ENCODE peak calls at places on chromosomes 6 and 20, in ten cellular contexts. X is naive thymus-derived CD8-positive, alpha-beta T cell; K is omental fat pad; S is NT2/D1; G is MV-4-11; B is cerebellar cortex; J is lower leg skin; D is GM23338; H is Karpas-422; Z is B cell. P is an unnamed sample.
A peak's percentile ranks its signal among the peaks of the same experiment; 100 is the strongest.

GRCh38 chr6:74870403-74870802 is 335.4 kb downstream of the COL12A1 start:
- DNase-seq in H (no peak), J (no peak), K (no peak), G (no peak), X (no peak), B (no peak), S (no peak), Z (no peak), D (peak; percentile 57), P (no peak)

GRCh38 chr20:43789593-43789992 is 62.8 kb upstream of the GTSF1L start:
- DNase-seq in J (no peak), H (no peak), G (no peak), S (no peak), D (no peak), K (no peak), X (no peak), B (no peak), Z (no peak), P (no peak)

GRCh38 chr20:41532935-41533334 is 85.2 kb downstream of the CHD6 start:
- DNase-seq in X (no peak), H (no peak), D (no peak), Z (no peak), K (no peak), G (peak; percentile 61), S (no peak), J (no peak), B (no peak), P (no peak)

GRCh38 chr20:61115627-61116026 is 136.4 kb upstream of the CDH4 start:
- DNase-seq in J (no peak), K (no peak), X (no peak), G (no peak), D (no peak), Z (no peak), S (no peak), H (no peak), B (no peak), P (no peak)

GRCh38 chr6:150599199-150600002 is at the start of gene PLEKHG1:
- DNase-seq in X (peak; percentile 8), S (peak; percentile 51), J (peak; percentile 94), B (no peak), G (peak; percentile 23), H (peak; percentile 96), K (no peak), D (peak; percentile 86), Z (peak; percentile 83), P (no peak)

GRCh38 chr6:137919512-137919823 is 52.4 kb downstream of the TNFAIP3 start:
- DNase-seq in H (no peak), S (no peak), K (no peak), Z (no peak), X (no peak), J (no peak), G (no peak), D (no peak), B (no peak), P (no peak)

GRCh38 chr6:128438311-128438916 is 82.0 kb downstream of the PTPRK start:
- DNase-seq in X (no peak), H (no peak), D (peak; percentile 21), S (no peak), J (no peak), K (no peak), G (no peak), Z (no peak), B (no peak), P (no peak)

GRCh38 chr20:56268536-56268935 is 20.0 kb downstream of the MC3R start:
- DNase-seq in S (no peak), B (no peak), H (no peak), Z (no peak), J (no peak), K (no peak), G (no peak), D (no peak), X (no peak), P (no peak)

GRCh38 chr20:54573838-54574237 is 98.4 kb downstream of the DOK5 start:
- DNase-seq in D (no peak), X (no peak), S (no peak), G (no peak), K (no peak), B (peak; percentile 91), Z (no peak), J (no peak), H (no peak), P (no peak)

GRCh38 chr20:20624914-20625313 is 87.5 kb downstream of the RALGAPA2 start:
- DNase-seq in Z (no peak), X (no peak), K (no peak), H (no peak), G (no peak), J (no peak), B (no peak), D (no peak), S (no peak), P (no peak)

P was measured in GF-D8.